ENCODE peak calls at places on chromosome 22, in five cellular contexts. I is PC-3, W is colonic mucosa, P is A549, N is Calu3. U is an unnamed sample.

GRCh38 chr22:23137905-23138520 is 3.8 kb downstream of the RSPH14 start:
- DNase-seq in I (no peak), W (no peak), P (no peak), N (no peak), U (no peak)

GRCh38 chr22:46147471-46148267 is 2.7 kb upstream of the PPARA start:
- DNase-seq in I (no peak), W (no peak), P (no peak), N (no peak), U (no peak)

GRCh38 chr22:33328789-33329296 is 270.7 kb upstream of the SYN3 start:
- DNase-seq in I (no peak), W (peak; percentile 24), P (peak; percentile 74), N (peak; percentile 69), U (no peak)

GRCh38 chr22:44702479-44703219 is 645 bp downstream of the PRR5 start:
- DNase-seq in I (peak; percentile 15), W (peak; percentile 47), P (no peak), N (peak; percentile 52), U (no peak)

GRCh38 chr22:47329727-47330653 is 567.5 kb downstream of the TBC1D22A start:
- DNase-seq in I (no peak), W (no peak), P (no peak), N (no peak), U (peak; percentile 62)

GRCh38 chr22:17792289-17792688 is 18.0 kb upstream of the BID start:
- DNase-seq in I (no peak), W (no peak), P (no peak), N (no peak), U (no peak)

GRCh38 chr22:32646476-32646875 is 155.0 kb upstream of the TIMP3 start:
- DNase-seq in I (no peak), W (no peak), P (no peak), N (no peak), U (no peak)

GRCh38 chr22:46196268-46196667 is 45.9 kb downstream of the PPARA start:
- DNase-seq in I (no peak), W (peak; percentile 72), P (no peak), N (no peak), U (no peak)

GRCh38 chr22:41398921-41399320 is 17.2 kb downstream of the TEF start:
- DNase-seq in I (no peak), W (no peak), P (no peak), N (no peak), U (no peak)

GRCh38 chr22:44567846-44568493 is 69.9 kb upstream of the RTL6 start:
- DNase-seq in I (peak; percentile 36), W (peak; percentile 42), P (peak; percentile 46), N (peak; percentile 56), U (no peak)

GRCh38 chr22:42207918-42208317 is 62.5 kb downstream of the TCF20 start:
- DNase-seq in I (no peak), W (no peak), P (no peak), N (no peak), U (no peak)

GRCh38 chr22:44445307-44445680 is 52.7 kb downstream of the RTL6 start:
- DNase-seq in I (no peak), W (no peak), P (no peak), N (no peak), U (no peak)

GRCh38 chr22:18998998-18999397 is 62.9 kb upstream of the PRODH start:
- DNase-seq in I (no peak), W (no peak), P (no peak), N (no peak), U (peak; percentile 70)

GRCh38 chr22:38860291-38861169 is 11.5 kb downstream of the CBX6 start:
- DNase-seq in I (no peak), W (no peak), P (no peak), N (peak; percentile 45), U (no peak)

GRCh38 chr22:44821741-44822425 is 69.5 kb downstream of the ARHGAP8 start:
- DNase-seq in I (no peak), W (no peak), P (no peak), N (no peak), U (no peak)

GRCh38 chr22:37765953-37766566 is 41.7 kb upstream of the GCAT start:
- DNase-seq in I (no peak), W (no peak), P (no peak), N (no peak), U (no peak)

GRCh38 chr22:37769056-37769455 is 38.7 kb upstream of the GCAT start:
- DNase-seq in I (no peak), W (no peak), P (no peak), N (no peak), U (no peak)

GRCh38 chr22:37771081-37771480 is 36.7 kb upstream of the GCAT start:
- DNase-seq in I (no peak), W (no peak), P (no peak), N (no peak), U (no peak)

GRCh38 chr22:37765498-37765897 is 42.2 kb upstream of the GCAT start:
- DNase-seq in I (no peak), W (no peak), P (no peak), N (no peak), U (no peak)

GRCh38 chr22:37768273-37768672 is 39.5 kb upstream of the GCAT start:
- DNase-seq in I (no peak), W (no peak), P (no peak), N (no peak), U (no peak)
- TF ChIP-seq CTCF in I (peak; percentile 47), W (no peak), P (no peak), N (peak; percentile 29), U (peak; percentile 23)

GRCh38 chr22:27298387-27299141 is 503.0 kb downstream of the MN1 start:
- DNase-seq in I (no peak), W (no peak), P (no peak), N (no peak), U (no peak)
- TF ChIP-seq CTCF in I (no peak), W (no peak), P (no peak), N (no peak), U (no peak)

GRCh38 chr22:35684270-35684700 is 33.4 kb upstream of the APOL5 start:
- DNase-seq in I (no peak), W (peak; percentile 30), P (peak; percentile 25), N (peak; percentile 10), U (peak; percentile 32)
- TF ChIP-seq CTCF in I (no peak), W (no peak), P (no peak), N (no peak), U (peak; percentile 37)

DNA sequence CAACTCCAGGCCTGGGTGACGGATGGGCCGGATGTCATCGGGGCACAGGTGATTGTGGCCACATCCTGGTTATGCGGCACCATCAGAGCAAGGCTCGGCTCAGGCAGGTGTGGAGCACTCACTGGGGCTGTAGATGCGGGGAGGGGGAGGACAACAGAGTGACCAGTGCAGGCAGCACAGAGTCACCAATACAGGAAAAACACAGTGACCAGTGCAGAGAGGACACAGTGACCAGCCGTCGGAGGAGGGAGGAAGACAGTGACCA is 209.1 kb downstream of the BRD1 start:
- DNase-seq in I (no peak), W (no peak), P (no peak), N (no peak), U (no peak)
- TF ChIP-seq CTCF in I (no peak), W (no peak), P (no peak), N (no peak), U (no peak)

GRCh38 chr22:27258773-27259172 is 542.8 kb downstream of the MN1 start:
- DNase-seq in I (no peak), W (no peak), P (no peak), N (peak; percentile 27), U (no peak)

GRCh38 chr22:27259390-27259789 is 542.2 kb downstream of the MN1 start:
- DNase-seq in I (no peak), W (no peak), P (no peak), N (no peak), U (no peak)

GRCh38 chr22:27260087-27260730 is 541.3 kb downstream of the MN1 start:
- DNase-seq in I (no peak), W (no peak), P (no peak), N (no peak), U (no peak)

GRCh38 chr22:27255580-27255979 is 546.0 kb downstream of the MN1 start:
- DNase-seq in I (no peak), W (no peak), P (no peak), N (no peak), U (no peak)

GRCh38 chr22:27257987-27258386 is 543.6 kb downstream of the MN1 start:
- DNase-seq in I (no peak), W (no peak), P (no peak), N (no peak), U (no peak)
- TF ChIP-seq CTCF in I (no peak), W (no peak), P (no peak), N (no peak), U (peak; percentile 24)

GRCh38 chr22:20587206-20587958 is 80.0 kb downstream of the MED15 start:
- DNase-seq in I (no peak), W (no peak), P (no peak), N (no peak), U (no peak)

GRCh38 chr22:20586403-20586745 is 79.0 kb downstream of the MED15 start:
- DNase-seq in I (no peak), W (no peak), P (no peak), N (no peak), U (no peak)

GRCh38 chr22:20588843-20589581 is 81.6 kb downstream of the MED15 start:
- DNase-seq in I (no peak), W (no peak), P (no peak), N (no peak), U (no peak)

GRCh38 chr22:20589614-20590476 is 82.4 kb downstream of the MED15 start:
- DNase-seq in I (no peak), W (no peak), P (no peak), N (no peak), U (no peak)

GRCh38 chr22:20588092-20588842 is 80.9 kb downstream of the MED15 start:
- DNase-seq in I (no peak), W (no peak), P (no peak), N (no peak), U (no peak)
- TF ChIP-seq CTCF in I (no peak), W (no peak), P (no peak), N (no peak), U (no peak)

DNA sequence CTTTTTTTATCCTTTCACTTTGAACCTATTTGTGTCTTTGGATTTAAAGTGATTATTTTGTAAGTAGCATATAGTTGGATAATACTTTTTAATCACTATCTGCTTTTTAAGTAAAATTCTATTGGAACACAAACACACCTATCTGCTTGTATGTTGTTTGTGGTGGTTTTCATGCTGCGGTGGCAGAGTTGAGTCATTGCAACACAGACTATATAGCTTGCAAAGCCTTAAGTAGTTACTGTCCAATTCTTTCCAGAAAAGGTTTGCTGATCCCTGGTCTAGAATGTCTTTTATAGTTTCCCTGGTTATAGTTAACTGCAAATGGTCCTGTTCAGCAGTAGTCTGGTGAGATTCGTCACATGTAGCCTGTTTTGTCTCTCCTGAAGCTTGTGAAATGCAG is 21.5 kb downstream of the SHANK3 start:
- DNase-seq in I (peak; percentile 25), W (no peak), P (no peak), N (no peak), U (no peak)
- TF ChIP-seq CTCF in I (no peak), W (no peak), P (no peak), N (no peak), U (no peak)

GRCh38 chr22:49550766-49551362 is 276.8 kb downstream of the BRD1 start:
- DNase-seq in I (no peak), W (no peak), P (no peak), N (peak; percentile 40), U (no peak)
- TF ChIP-seq CTCF in I (peak; percentile 30), W (no peak), P (no peak), N (peak; percentile 49), U (no peak)

U was measured in osteocyte.